ENCODE peak calls at places on chromosomes 16 and 17, in six cellular contexts. W is K562, A is A549, Z is endothelial cell of umbilical vein, N is GM12878, G is HepG2. Y is an unnamed sample.

GRCh38 chr17:45225964-45226530 is 4.4 kb downstream of the FMNL1 start:
- DNase-seq in Z (peak), W (peak), G (no peak), N (peak), A (peak), Y (peak)

GRCh38 chr16:66299349-66299748 is 67.1 kb upstream of the CDH5 start:
- DNase-seq in N (no peak), Z (no peak), W (no peak), A (no peak), G (no peak), Y (peak)

GRCh38 chr16:75550211-75550662 is 5.8 kb downstream of the TMEM231 start:
- DNase-seq in Z (peak), N (peak), A (peak), G (peak), W (no peak), Y (peak)

GRCh38 chr16:61323456-61323855 is 712.8 kb downstream of the CDH8 start:
- DNase-seq in G (peak), Z (no peak), W (no peak), A (no peak), N (no peak), Y (peak)

GRCh38 chr17:79651751-79652150 is 40.9 kb upstream of the RBFOX3 start:
- DNase-seq in G (no peak), A (no peak), N (no peak), W (no peak), Z (no peak), Y (no peak)

GRCh38 chr17:70327723-70328122 is 158.4 kb downstream of the KCNJ2 start:
- DNase-seq in Z (no peak), G (no peak), N (no peak), A (no peak), W (no peak), Y (no peak)

GRCh38 chr17:1561420-1562177 is 993 bp downstream of the PITPNA start:
- DNase-seq in W (peak), G (no peak), N (no peak), A (no peak), Z (peak), Y (peak)

GRCh38 chr16:27318399-27319256 is 4.9 kb downstream of the IL4R start:
- DNase-seq in G (no peak), Z (no peak), W (no peak), N (no peak), A (no peak), Y (peak)

GRCh38 chr17:13699261-13699660 is 97.5 kb upstream of the HS3ST3A1 start:
- DNase-seq in N (no peak), G (no peak), Z (no peak), A (no peak), W (no peak), Y (no peak)

GRCh38 chr16:15037745-15038144 is 18.1 kb downstream of the NTAN1 start:
- DNase-seq in W (peak), A (no peak), N (no peak), Z (no peak), G (no peak), Y (no peak)

GRCh38 chr17:73650147-73650546 is 5.9 kb upstream of the SDK2 start:
- DNase-seq in W (no peak), N (no peak), Z (no peak), G (no peak), A (peak), Y (peak)

GRCh38 chr17:67491009-67491677 is 114.1 kb downstream of the PITPNC1 start:
- DNase-seq in W (no peak), N (no peak), Z (peak), A (peak), G (peak), Y (peak)

GRCh38 chr17:75595284-75595918 is 7.8 kb downstream of the MYO15B start:
- DNase-seq in A (no peak), W (no peak), G (no peak), N (no peak), Z (no peak), Y (no peak)

GRCh38 chr17:74530751-74531150 is 524 bp downstream of the CD300LB start:
- DNase-seq in A (no peak), N (no peak), W (no peak), G (no peak), Z (no peak), Y (no peak)

GRCh38 chr17:40038882-40039513 is 15.2 kb downstream of the MED24 start:
- DNase-seq in W (peak), Z (peak), G (peak), A (peak), N (no peak), Y (peak)

GRCh38 chr17:83151442-83152220 is 72.2 kb downstream of the METRNL start:
- DNase-seq in W (no peak), A (no peak), Z (no peak), G (peak), N (no peak), Y (no peak)

GRCh38 chr16:15777533-15778203 is 79.2 kb downstream of the MYH11 start:
- DNase-seq in Z (peak), G (peak), W (peak), A (peak), N (no peak), Y (peak)

GRCh38 chr17:57440522-57441269 is 184.4 kb downstream of the MSI2 start:
- DNase-seq in N (peak), Z (peak), G (peak), A (peak), W (peak), Y (peak)

DNA sequence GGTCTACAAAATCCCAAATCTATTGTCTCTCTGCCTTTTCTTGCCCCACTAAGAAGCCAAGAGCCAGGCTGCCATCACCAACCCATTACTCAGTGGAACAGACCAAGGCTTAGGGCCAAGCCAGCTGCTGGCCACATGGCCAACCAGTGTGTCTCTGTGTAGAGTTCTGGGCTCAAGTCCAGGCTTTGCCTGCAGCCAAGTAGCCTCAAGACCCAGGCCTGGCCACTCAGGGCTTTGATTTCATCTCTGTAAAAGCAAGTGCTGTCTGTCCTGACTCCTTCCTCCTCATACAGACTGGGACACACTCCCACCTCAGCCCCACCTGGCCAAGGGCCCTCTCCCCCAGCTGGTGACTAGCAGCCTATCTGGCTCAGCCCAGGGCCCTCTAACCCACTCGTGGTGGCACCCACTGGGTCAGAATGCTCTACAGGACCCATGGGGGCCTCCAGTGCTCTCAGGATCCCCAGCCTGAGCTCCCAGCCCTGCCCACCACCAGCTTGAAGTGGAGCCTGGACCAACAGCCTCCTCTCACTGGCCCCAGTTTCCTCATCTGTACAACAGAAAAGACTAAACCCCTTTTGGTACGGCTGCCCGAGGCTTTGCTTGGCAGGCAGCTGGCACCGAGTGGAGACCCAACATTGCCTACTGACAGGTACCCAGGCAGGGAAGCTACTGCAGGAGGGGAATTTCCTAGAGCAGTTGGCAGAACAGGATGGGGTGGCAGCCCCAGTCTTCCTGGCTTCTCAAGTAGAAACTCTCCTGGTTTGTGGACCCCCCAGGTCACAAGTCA is 14.4 kb downstream of the SREBF1 start:
- DNase-seq in Z (no peak), G (no peak), W (no peak), N (no peak), A (no peak), Y (no peak)
- H3K4me3 ChIP-seq in Z (no peak), G (peak), W (peak), N (peak), A (peak), Y (peak)

DNA sequence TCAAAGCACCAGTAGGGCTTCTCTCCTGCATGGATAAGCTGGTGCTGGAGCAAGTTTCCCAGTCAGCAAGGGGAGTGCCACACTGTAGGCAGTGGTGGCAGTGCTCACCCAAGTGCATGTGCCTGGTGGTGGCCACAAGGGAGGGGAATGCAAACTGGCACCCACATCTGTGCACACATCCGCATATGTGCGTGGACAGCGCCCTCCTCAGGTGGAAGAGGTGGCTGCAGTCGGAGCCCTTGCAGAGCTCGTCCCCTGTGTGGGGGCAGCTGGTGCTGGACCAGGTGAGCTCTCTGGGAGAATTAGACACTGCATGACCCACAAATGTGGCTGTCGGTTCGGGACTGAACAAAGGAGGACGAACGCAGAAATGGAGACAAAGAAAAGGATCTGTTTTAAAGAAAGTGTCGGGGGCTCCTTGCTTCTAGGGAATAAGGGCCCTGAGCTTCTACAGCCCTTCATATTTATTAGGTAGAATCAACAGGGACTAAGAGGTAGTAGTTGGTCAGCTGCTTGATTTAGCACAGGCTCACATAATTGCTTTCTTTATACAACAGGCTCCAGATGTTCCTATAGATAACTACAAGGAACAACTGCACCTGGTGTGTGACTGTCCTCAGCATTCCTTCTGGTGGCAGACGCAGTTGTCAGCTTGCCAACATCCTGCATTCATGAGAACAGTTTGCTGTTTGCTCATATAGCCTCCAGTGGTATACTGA is 5.3 kb upstream of the ZNF689 start:
- DNase-seq in A (peak), G (peak), Z (peak), N (no peak), W (peak), Y (peak)
- TF ChIP-seq MYC in A (no peak), G (peak), Z (no peak), N (no peak), W (no peak), Y (peak)

GRCh38 chr16:2784536-2785100 is 2.7 kb downstream of the PRSS33 start:
- DNase-seq in A (no peak), N (no peak), Z (no peak), W (no peak), G (no peak), Y (no peak)
- H3K4me3 ChIP-seq in A (no peak), N (no peak), Z (no peak), W (no peak), G (peak), Y (no peak)

GRCh38 chr17:55833311-55833710 is 82.5 kb downstream of the PCTP start:
- DNase-seq in N (no peak), W (no peak), A (no peak), G (no peak), Z (no peak), Y (peak)
- TF ChIP-seq MYC in N (no peak), W (no peak), A (no peak), G (no peak), Z (no peak), Y (no peak)